ENCODE peak calls at places on chromosomes 16 and 17, in ten cellular contexts. Q, R, D, A, X, J, I, B, N and K are unnamed samples.

GRCh38 chr17:39928868-39929651 is 1.5 kb downstream of the LRRC3C start:
- DNase-seq in J (no peak), I (no peak), X (no peak), R (peak; percentile 19), N (no peak), B (no peak), D (no peak), Q (no peak), A (no peak), K (peak; percentile 18)

GRCh38 chr17:38315497-38315896 is 18.5 kb downstream of the MRPL45 start:
- DNase-seq in I (no peak), R (no peak), D (no peak), Q (no peak), X (no peak), B (no peak), N (no peak), J (no peak), A (no peak), K (no peak)

GRCh38 chr16:3846087-3846486 is 34.4 kb downstream of the CREBBP start:
- DNase-seq in A (no peak), B (no peak), Q (no peak), J (no peak), R (no peak), D (no peak), I (no peak), X (no peak), N (no peak), K (no peak)

GRCh38 chr17:5789443-5789842 is 205.1 kb upstream of the NLRP1 start:
- DNase-seq in X (no peak), N (no peak), Q (no peak), J (no peak), B (no peak), D (no peak), A (no peak), R (no peak), I (no peak), K (no peak)

GRCh38 chr17:6713130-6713917 is at the start of gene SLC13A5:
- DNase-seq in J (no peak), I (peak; percentile 81), B (no peak), R (no peak), D (no peak), X (peak; percentile 71), A (no peak), N (no peak), Q (no peak), K (peak; percentile 25)

GRCh38 chr17:76956846-76957540 is 88.8 kb downstream of the MGAT5B start:
- DNase-seq in A (no peak), N (no peak), R (no peak), B (no peak), I (no peak), D (no peak), X (no peak), J (no peak), Q (no peak), K (no peak)

GRCh38 chr16:57720142-57720575 is 15.4 kb upstream of the KATNB1 start:
- DNase-seq in I (no peak), A (peak; percentile 67), B (no peak), N (peak; percentile 48), R (no peak), X (no peak), D (no peak), Q (no peak), J (peak; percentile 51), K (peak; percentile 89)

GRCh38 chr17:29124135-29124930 is 55.9 kb downstream of the MYO18A start:
- DNase-seq in N (no peak), A (peak; percentile 48), X (no peak), D (peak; percentile 42), J (no peak), Q (no peak), R (no peak), I (peak; percentile 43), B (no peak), K (peak; percentile 56)

GRCh38 chr16:76787394-76787793 is 403.6 kb upstream of the MON1B start:
- DNase-seq in D (no peak), R (no peak), N (no peak), J (no peak), B (no peak), A (no peak), Q (no peak), I (no peak), X (no peak), K (no peak)

GRCh38 chr16:1155353-1156110 is 2.6 kb downstream of the CACNA1H start:
- DNase-seq in D (no peak), A (no peak), X (peak; percentile 81), J (no peak), I (peak; percentile 57), B (no peak), Q (no peak), R (no peak), N (no peak), K (no peak)

GRCh38 chr16:19926449-19927390 is 42.1 kb upstream of the GPRC5B start:
- DNase-seq in B (no peak), I (no peak), Q (no peak), J (no peak), N (no peak), R (peak; percentile 50), A (no peak), X (no peak), D (no peak), K (no peak)

GRCh38 chr16:65702707-65703402 is 581.0 kb upstream of the CDH11 start:
- DNase-seq in J (no peak), A (no peak), N (no peak), X (peak; percentile 40), R (no peak), Q (no peak), I (no peak), D (no peak), B (no peak), K (no peak)

DNA sequence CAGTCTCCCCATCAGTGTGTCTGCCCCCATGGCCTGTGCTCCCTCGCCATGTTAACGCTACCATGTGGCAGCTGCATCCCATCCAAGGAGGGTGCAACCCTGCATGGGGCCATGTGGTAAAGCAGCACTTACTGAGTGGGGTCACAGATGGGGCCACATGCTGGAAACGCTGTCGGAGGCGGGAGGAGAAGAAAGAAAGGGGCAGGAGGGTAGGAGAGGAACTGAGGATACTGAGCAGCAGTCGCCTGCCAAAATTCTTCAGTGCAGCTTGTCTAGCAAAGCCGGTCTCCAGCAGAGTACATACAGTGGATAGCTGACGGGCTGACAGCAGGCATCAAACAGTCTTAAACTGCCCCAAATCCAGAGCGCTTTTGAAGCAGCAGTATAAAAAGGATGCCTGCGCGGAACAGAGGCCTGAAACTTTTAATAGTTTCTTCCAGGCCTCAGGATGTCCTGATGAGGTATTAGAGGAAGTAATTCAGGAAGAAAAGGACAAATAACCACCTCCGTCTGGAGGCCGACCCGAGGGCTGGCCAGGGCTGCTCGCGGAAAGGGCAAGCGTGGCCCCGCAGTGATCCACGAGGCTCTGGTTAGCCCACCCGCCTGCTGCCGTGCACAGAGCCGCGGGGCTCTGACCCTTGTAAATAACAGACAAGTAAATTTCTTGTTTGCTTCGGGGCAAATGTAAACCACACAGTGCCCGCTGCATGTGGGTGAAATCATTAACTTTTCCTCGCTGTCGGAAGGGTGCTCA is 149.0 kb downstream of the CCDC182 start:
- DNase-seq in A (no peak), I (no peak), X (no peak), Q (no peak), D (no peak), R (no peak), N (no peak), B (no peak), J (no peak), K (no peak)
- H3K4me1 ChIP-seq in A (no peaks in the 10 kb centered on the region), I (no peaks in the 10 kb centered on the region), X (peaks cover 8% of the 10 kb centered on the region), Q (no peaks in the 10 kb centered on the region), D (no peaks in the 10 kb centered on the region), R (peaks cover 10% of the 10 kb centered on the region), N (peaks cover 11% of the 10 kb centered on the region), B (peaks cover 19% of the 10 kb centered on the region), J (no peaks in the 10 kb centered on the region), K (peaks cover 10% of the 10 kb centered on the region)

DNA sequence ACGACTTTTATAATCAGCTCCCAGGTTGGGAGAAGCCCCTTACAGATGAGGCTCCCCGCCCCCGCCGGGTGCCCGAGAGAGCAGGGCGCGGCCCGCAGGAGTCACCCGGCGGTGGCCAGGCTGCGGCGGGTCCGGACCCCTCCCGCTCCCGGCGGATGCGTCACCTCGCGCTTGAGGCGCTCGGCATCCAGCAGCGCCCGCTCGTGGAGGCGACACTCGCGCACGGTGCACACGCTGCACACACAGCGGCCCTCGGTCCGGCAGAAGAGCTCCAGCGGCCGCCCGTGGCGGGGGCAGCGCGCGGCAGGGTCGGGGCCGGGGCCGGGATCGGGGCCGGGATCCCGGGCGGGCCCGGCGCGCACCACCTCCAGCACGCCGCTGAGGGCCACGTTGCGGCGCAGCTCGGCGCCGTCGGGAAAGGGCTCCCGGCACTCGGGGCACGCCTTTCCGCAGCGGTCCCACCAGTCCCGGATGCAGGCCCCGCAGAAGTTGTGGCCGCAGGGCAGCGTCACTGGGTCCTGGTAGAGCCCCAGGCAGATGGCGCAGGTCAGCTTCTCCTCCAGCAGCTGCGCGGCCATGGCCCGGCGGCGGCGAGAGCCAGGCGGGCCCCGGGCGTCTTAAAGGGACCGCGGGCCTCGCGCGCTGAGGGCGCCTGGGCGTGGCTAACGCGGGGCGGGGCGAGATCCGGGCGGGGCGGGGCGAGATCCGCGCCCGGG is at the start of gene TRIM65:
- DNase-seq in D (peak; percentile 88), J (peak; percentile 81), B (peak; percentile 82), X (peak; percentile 88), Q (peak; percentile 76), R (no peak), N (peak; percentile 88), I (peak; percentile 97), A (peak; percentile 92), K (peak; percentile 89)
- TF ChIP-seq POLR2A in D (peak; percentile 61), J (peak; percentile 74), B (peak; percentile 81), X (peak; percentile 68), Q (no peak), R (peak; percentile 88), N (peak; percentile 76), I (peak; percentile 72), A (peak; percentile 67), K (peak; percentile 82)

DNA sequence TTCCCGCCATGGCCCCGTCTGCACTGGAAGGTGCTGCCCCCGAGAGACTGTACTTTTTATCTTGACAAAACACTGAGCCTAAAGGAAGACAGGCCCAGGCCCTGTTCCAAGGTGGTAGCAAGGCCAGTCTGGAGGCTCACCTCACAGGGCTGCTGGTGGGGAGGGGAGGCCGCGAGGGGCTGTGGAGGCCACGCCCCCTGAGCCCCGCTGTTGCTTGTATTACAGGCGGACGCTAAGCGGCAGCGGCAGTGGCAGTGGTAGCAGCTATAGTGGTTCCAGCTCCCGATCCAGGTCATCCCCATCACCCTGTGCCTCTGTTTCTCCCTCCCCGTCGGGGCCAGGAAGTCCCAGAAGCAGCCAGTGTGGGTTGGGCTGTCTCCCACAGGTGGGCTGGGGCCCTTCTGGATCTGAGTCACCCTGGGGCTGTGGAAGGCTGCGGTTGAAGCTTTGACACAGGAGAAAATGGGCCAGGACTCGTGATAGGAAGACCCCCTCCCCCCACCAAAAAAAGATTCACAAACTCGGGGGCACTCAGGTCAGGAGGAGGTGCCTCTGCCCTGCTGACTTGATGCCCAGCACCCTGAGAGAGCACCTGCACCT is 13.3 kb upstream of the IL17C start:
- DNase-seq in R (no peak), J (no peak), Q (no peak), D (no peak), B (no peak), X (no peak), N (no peak), I (peak; percentile 72), A (no peak), K (no peak)
- H3K4me1 ChIP-seq in R (no peaks in the 10 kb centered on the region), J (no peaks in the 10 kb centered on the region), Q (no peaks in the 10 kb centered on the region), D (no peaks in the 10 kb centered on the region), B (no peaks in the 10 kb centered on the region), X (no peaks in the 10 kb centered on the region), N (peaks cover under 1% of the 10 kb centered on the region), I (no peaks in the 10 kb centered on the region), A (peaks cover under 1% of the 10 kb centered on the region), K (no peaks in the 10 kb centered on the region)

DNA sequence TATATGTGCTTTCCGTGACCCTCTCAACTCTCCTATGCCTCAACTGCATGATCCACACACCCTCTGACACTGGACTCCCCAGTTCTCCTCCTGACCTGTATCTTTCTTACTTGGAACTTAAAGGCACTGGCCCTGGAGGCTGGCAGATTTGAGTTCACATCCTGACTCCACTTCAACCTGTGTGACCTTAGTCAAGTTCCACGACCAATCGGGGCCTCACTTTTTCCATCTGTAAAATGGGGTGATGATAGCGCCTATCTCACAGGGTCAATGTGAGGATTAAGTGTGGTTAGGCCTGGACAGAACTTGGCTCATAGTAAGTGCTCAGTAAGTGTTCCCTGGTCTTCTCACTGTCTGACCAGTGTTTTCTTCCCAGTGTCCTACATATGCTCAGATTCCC is 25.1 kb downstream of the MARF1 start:
- DNase-seq in X (no peak), A (no peak), B (no peak), I (no peak), J (no peak), D (no peak), N (no peak), Q (no peak), R (no peak), K (no peak)
- TF ChIP-seq POLR2A in X (no peak), A (no peak), B (no peak), I (no peak), J (no peak), D (no peak), N (no peak), Q (no peak), R (no peak), K (no peak)